ENCODE peak calls at places on chromosomes 11 and 22, in five cellular contexts. I, X, P, L and H are unnamed samples.

GRCh38 chr11:72970557-72971118 is 156.4 kb downstream of the ATG16L2 start:
- DNase-seq in I (no peak), X (no peak), P (no peak), L (no peak), H (no peak)

GRCh38 chr22:38258895-38259294 is 13.9 kb downstream of the TMEM184B start:
- DNase-seq in I (no peak), X (no peak), P (peak), L (no peak), H (no peak)

GRCh38 chr22:28345304-28345703 is 334.3 kb downstream of the TTC28 start:
- DNase-seq in I (no peak), X (no peak), P (no peak), L (no peak), H (no peak)

GRCh38 chr11:71080239-71081097 is 171.9 kb downstream of the SHANK2 start:
- DNase-seq in I (no peak), X (peak), P (peak), L (peak), H (peak)

GRCh38 chr22:42862045-42862734 is 5.1 kb upstream of the ARFGAP3 start:
- DNase-seq in I (no peak), X (no peak), P (no peak), L (no peak), H (no peak)

GRCh38 chr22:23845661-23846469 is 7.1 kb upstream of the DERL3 start:
- DNase-seq in I (no peak), X (no peak), P (no peak), L (no peak), H (no peak)

GRCh38 chr22:35437038-35437437 is 37.1 kb downstream of the MCM5 start:
- DNase-seq in I (no peak), X (no peak), P (no peak), L (no peak), H (no peak)

GRCh38 chr22:26050079-26050478 is 119.2 kb upstream of the SEZ6L start:
- DNase-seq in I (no peak), X (no peak), P (no peak), L (no peak), H (no peak)

GRCh38 chr11:123428221-123428631 is 1.8 kb upstream of the GRAMD1B start:
- DNase-seq in I (no peak), X (no peak), P (no peak), L (no peak), H (no peak)

GRCh38 chr22:46656856-46657654 is 36.9 kb downstream of the GRAMD4 start:
- DNase-seq in I (no peak), X (no peak), P (no peak), L (no peak), H (no peak)

GRCh38 chr11:2271327-2272240 is 1.2 kb upstream of the ASCL2 start:
- DNase-seq in I (no peak), X (no peak), P (peak), L (no peak), H (no peak)

GRCh38 chr11:15885913-15886698 is 470.2 kb downstream of the SOX6 start:
- DNase-seq in I (no peak), X (no peak), P (no peak), L (no peak), H (no peak)

GRCh38 chr11:112837162-112837826 is 123.9 kb upstream of the NCAM1 start:
- DNase-seq in I (no peak), X (no peak), P (no peak), L (peak), H (no peak)

GRCh38 chr11:34997872-34998548 is 81.6 kb downstream of the PDHX start:
- DNase-seq in I (no peak), X (no peak), P (no peak), L (no peak), H (no peak)

GRCh38 chr11:504053-504993 is 2.7 kb downstream of the RNH1 start:
- DNase-seq in I (no peak), X (no peak), P (no peak), L (no peak), H (no peak)